ENCODE peak calls at places on chromosomes 12 and 14, in five cellular contexts. X is PC-3; G is left lung; C is CD4-positive, CD25-positive, alpha-beta regulatory T cell; W is right lobe of liver. P is an unnamed sample.

GRCh38 chr12:1606021-1606622 is 11.7 kb upstream of the FBXL14 start:
- ATAC-seq in C (no peak), G (peak), X (peak), W (peak), P (peak)

GRCh38 chr14:51816031-51816430 is 44.4 kb upstream of the GNG2 start:
- ATAC-seq in C (no peak), W (no peak), G (no peak), X (no peak), P (no peak)

GRCh38 chr12:98058838-98059237 is 456.6 kb upstream of the TMPO start:
- ATAC-seq in W (no peak), G (no peak), C (no peak), X (no peak), P (no peak)

GRCh38 chr12:27733052-27733656 is 22.5 kb downstream of the MRPS35 start:
- ATAC-seq in G (peak), W (peak), C (peak), X (peak), P (no peak)

GRCh38 chr12:67025543-67026114 is 243.5 kb upstream of the CAND1 start:
- ATAC-seq in X (peak), G (peak), C (no peak), W (peak), P (no peak)

GRCh38 chr14:93986972-93987371 is 10.1 kb upstream of the CCDC197 start:
- ATAC-seq in G (no peak), X (no peak), C (no peak), W (no peak), P (no peak)

GRCh38 chr14:79278798-79279644 is 932.3 kb downstream of the DIO2 start:
- ATAC-seq in W (peak), C (no peak), X (peak), G (peak), P (peak)

GRCh38 chr12:65923228-65923627 is 98.9 kb downstream of the HMGA2 start:
- ATAC-seq in G (no peak), W (no peak), C (no peak), X (peak), P (no peak)

GRCh38 chr12:130147875-130148596 is 14.2 kb upstream of the FZD10 start:
- ATAC-seq in W (no peak), X (no peak), C (no peak), G (no peak), P (no peak)

GRCh38 chr12:26268841-26269553 is 73.6 kb downstream of the SSPN start:
- ATAC-seq in W (peak), X (no peak), G (no peak), C (no peak), P (no peak)

GRCh38 chr14:55624913-55625312 is 44.9 kb downstream of the KTN1 start:
- ATAC-seq in G (peak), C (no peak), X (no peak), W (no peak), P (no peak)

GRCh38 chr14:91413547-91414474 is 3.8 kb downstream of the CCDC88C start:
- ATAC-seq in G (peak), W (no peak), C (no peak), X (no peak), P (no peak)

GRCh38 chr12:3090238-3091029 is 13.3 kb downstream of the TSPAN9 start:
- ATAC-seq in G (no peak), C (no peak), W (peak), X (no peak), P (no peak)

GRCh38 chr12:122452701-122453285 is 30.3 kb upstream of the CLIP1 start:
- ATAC-seq in C (peak), W (no peak), G (no peak), X (no peak), P (no peak)

GRCh38 chr12:121590476-121591143 is 9.8 kb upstream of the KDM2B start:
- ATAC-seq in C (peak), X (no peak), W (peak), G (peak), P (peak)

GRCh38 chr14:91310620-91311283 is 66.2 kb upstream of the GPR68 start:
- ATAC-seq in X (no peak), G (no peak), W (peak), C (peak), P (no peak)

GRCh38 chr12:102120886-102121285 is 903 bp downstream of the PARPBP start:
- ATAC-seq in W (no peak), G (no peak), C (no peak), X (peak), P (no peak)

GRCh38 chr12:57881035-57881973 is 34.8 kb upstream of the CTDSP2 start:
- ATAC-seq in X (no peak), G (peak), C (no peak), W (no peak), P (no peak)

GRCh38 chr12:57874166-57875108 is 27.9 kb upstream of the CTDSP2 start:
- ATAC-seq in C (no peak), G (peak), W (peak), X (no peak), P (no peak)

GRCh38 chr12:57872362-57872761 is 25.8 kb upstream of the CTDSP2 start:
- ATAC-seq in X (no peak), C (no peak), W (no peak), G (no peak), P (no peak)

GRCh38 chr12:57877876-57878275 is 31.3 kb upstream of the CTDSP2 start:
- ATAC-seq in C (no peak), W (no peak), X (no peak), G (no peak), P (no peak)

GRCh38 chr12:57875753-57876547 is 29.4 kb upstream of the CTDSP2 start:
- ATAC-seq in W (no peak), C (no peak), X (no peak), G (no peak), P (no peak)
- H3K4me3 ChIP-seq in W (no peak), C (no peak), X (no peak), G (no peak), P (no peak)

DNA sequence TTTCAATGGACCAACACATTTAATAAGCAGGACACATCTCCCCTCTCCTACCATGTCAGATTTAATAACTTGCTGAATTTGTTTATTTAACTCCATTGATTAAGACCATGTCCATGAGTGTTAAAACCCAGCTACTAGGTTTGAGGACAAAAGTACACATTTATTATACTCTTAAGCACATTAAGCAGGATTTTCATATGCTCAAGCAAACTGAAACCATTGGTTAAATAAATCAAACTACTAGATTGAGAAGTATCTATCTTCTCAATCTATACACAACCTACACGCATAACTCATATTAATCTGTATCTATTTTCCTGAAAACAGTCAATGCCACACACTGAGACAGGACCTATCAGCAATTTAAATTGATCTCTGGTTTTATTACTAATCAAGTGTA is 85.2 kb downstream of the KITLG start:
- ATAC-seq in C (no peak), X (no peak), G (no peak), W (no peak), P (no peak)
- H3K4me3 ChIP-seq in C (no peak), X (no peak), G (no peak), W (no peak), P (no peak)

DNA sequence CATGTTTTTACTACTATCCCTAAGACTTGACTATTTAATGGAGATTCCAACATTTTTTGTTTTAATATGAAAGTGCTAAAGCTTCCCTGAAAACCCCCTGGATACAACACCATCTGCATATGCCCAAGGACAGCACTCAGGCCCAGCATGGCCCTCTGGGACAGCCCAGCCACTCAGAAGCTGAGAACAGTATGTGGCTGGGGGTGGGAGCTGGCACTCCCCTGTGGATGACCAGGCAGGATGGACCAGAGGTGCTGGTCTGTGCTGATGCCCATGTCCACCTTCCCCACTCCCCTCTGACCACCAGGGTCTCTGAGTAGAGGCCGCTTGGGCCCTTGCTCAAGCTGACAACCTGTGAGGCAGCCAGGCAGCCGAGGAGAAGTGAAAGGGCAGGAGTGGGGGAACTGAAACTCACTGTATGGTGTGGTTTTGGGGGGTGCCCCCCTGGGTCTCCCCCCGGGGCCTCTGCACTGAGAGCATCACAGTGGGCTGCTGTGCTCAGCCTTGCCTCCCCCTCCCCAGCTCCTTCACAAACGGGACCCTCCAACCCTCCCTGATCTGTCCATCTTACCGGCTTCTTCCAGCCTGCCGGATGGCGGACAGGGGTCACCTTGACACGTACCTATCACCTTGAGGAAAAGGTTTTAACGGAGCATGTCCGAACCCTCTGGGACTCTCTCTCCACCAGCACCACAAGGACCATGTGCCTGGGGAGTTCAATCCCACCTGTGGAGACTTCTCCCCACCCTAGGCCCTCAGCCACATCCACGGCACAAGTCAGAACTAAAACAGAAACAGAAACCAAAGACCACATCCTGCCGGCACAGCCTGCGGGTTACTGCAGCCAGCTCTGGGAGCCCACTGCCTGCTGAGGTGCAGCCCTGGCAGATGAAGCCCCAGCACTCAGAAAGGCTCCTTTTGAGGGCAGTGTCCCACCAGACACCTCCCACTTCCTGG is at the start of gene TMEM229B:
- ATAC-seq in W (peak), C (peak), G (peak), X (no peak), P (peak)
- H3K4me3 ChIP-seq in W (peak), C (peak), G (peak), X (no peak), P (peak)

GRCh38 chr14:20801726-20802125 is 918 bp downstream of the RNASE1 start:
- ATAC-seq in W (no peak), G (peak), X (no peak), C (no peak), P (no peak)
- H3K4me3 ChIP-seq in W (peak), G (peak), X (no peak), C (no peak), P (peak)

GRCh38 chr14:104799657-104800599 is 973 bp upstream of the ZBTB42 start:
- ATAC-seq in G (peak), X (peak), C (peak), W (peak), P (peak)

GRCh38 chr14:104797112-104798044 is 1.8 kb upstream of the AKT1 start:
- ATAC-seq in G (peak), W (no peak), X (no peak), C (no peak), P (no peak)

GRCh38 chr14:104798300-104799238 is 2.3 kb upstream of the ZBTB42 start:
- ATAC-seq in C (no peak), G (no peak), W (no peak), X (no peak), P (no peak)

GRCh38 chr14:104800600-104801283 is at the start of gene ZBTB42:
- ATAC-seq in G (peak), W (peak), C (peak), X (peak), P (no peak)

DNA sequence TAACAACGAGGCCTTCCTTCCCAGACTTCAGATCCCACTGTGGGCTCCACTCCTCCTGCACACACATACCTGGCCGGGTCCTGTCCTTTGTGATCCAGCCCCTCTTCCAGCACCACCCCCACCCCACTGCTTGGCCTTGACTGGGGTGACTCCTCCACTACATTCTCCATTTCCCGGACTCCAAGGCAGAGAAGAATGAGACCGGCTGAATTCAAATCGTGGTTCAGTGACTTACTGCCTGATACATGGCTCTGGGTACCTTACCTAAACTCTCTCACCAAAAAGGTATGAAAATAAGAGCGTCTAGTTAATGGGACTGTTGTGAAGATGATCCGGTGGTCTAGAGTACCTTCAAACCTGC is 1.7 kb upstream of the ZBTB42 start:
- ATAC-seq in X (no peak), W (no peak), C (no peak), G (no peak), P (no peak)
- H3K4me3 ChIP-seq in X (no peak), W (no peak), C (no peak), G (no peak), P (no peak)

DNA sequence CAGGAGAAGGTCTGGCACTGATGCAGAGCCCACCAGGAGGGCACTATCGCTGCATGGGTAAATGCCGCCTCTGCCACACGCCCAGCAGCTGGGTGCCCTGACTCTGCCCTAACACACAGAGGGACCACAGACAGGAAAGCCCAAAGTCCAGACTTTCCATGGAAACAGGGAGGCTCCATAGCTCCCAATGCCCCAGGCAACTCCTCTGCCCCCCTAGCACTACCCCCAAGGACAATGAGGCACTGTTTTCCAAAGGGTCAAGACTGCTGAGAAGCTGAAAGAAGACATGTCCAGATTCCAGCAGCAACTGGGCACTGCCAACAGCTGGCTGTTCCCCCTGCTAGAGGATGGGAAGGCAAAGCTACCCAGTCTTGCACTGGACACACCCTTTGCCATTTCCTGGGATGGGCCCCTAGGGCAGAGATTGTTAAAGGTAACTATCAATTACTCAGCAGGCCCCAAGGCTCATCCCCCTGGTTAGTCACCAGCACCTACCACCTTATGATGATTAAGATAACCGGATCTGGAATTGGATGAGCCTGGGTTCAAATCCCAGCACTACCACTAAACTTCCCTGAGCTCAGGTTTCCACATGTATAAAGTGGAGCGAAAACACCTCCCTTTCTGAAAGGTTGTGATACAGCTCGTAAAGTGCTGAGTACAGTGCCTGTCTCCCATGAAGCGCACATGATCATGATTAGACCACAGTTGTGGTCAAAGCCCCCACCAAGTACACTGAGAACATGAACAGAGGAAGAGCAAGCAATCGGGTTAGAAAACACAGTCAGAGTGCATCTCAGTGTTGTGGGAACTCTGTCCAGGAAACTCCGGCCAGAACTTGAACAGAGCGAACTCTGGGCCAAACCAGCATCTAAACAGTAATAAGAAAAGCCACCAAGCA is 3.3 kb downstream of the PXN start:
- ATAC-seq in X (peak), G (no peak), W (peak), C (no peak), P (no peak)
- H3K4me3 ChIP-seq in X (peak), G (peak), W (no peak), C (peak), P (peak)

GRCh38 chr14:102481371-102481770 is 28.2 kb downstream of the ANKRD9 start:
- ATAC-seq in G (no peak), W (no peak), C (no peak), X (no peak), P (no peak)

GRCh38 chr14:102479107-102479506 is 30.5 kb downstream of the ANKRD9 start:
- ATAC-seq in W (no peak), X (no peak), C (no peak), G (no peak), P (no peak)

GRCh38 chr14:102481791-102482238 is 27.8 kb downstream of the ANKRD9 start:
- ATAC-seq in C (no peak), G (no peak), W (no peak), X (peak), P (no peak)

GRCh38 chr14:102484316-102484715 is 25.3 kb downstream of the ANKRD9 start:
- ATAC-seq in C (no peak), G (no peak), W (no peak), X (no peak), P (no peak)

DNA sequence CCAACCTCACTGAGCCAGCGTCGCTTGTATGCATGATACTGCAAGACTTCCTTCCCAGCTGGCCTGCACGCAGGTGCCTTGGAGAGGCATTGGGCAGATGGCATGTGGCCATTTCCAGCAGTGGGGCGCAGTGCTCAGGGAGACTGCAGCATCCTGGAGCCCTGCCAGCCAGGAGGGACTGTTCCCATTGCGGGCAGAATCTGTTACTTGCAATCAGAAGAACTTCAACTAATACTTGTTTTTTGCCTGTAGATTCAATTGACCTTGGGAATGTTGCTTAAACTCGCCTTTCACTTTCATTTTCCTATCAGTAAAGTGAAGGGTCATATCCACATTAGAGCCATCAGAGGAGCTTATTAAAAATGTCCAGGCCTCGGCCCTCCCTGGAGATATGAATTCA is 29.8 kb downstream of the ANKRD9 start:
- ATAC-seq in W (peak), G (peak), X (no peak), C (no peak), P (no peak)
- H3K4me3 ChIP-seq in W (peak), G (no peak), X (no peak), C (no peak), P (no peak)

DNA sequence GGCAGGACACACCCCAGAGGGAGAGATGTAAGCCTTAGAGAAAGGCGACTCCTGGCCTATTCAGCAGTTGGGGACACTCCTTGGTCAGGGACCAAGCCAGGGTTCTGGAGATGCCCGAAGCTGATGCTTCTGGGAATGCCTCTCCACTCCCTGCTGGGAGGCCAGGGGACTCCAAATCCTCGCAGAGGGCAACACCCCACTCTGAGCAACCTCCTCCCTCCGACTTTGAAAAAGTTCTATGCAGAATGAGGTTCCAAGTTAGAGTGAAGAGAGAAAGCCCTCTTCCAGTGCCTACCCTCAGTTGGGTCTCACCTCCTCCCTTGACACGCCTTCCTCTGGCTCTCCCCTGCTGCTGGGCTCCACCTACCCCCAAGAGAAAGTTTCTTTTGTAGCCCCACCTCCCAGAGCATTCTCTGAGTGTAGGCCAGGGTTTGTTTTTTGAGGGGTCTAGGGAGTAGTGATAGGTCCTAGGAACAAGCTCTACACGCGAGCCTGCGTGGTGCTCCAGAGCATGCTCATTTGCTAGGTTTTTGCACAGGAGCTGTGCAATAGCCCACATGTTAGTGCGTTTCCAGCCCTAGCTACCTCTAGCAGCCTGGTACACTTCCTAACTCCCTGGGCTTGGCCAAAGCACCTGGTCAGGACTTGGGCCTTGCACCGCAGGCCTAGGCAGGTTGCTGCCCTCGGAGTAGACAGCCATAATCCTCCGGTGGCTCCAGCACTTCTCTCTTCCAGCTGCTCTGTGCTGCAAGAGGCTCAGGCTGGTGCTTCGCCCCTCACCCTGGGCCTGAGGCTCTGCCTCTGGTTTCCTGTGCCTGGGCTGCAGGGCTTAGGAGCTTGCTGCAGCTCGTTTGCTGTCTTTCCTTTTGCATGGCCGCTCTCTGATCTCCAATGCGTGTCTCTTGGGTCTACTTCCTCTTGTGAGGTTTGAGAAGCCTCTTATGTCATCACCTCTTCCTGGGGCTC is 590 bp upstream of the CEBPE start:
- ATAC-seq in C (peak), W (no peak), X (no peak), G (peak), P (no peak)
- H3K4me3 ChIP-seq in C (peak), W (no peak), X (no peak), G (peak), P (no peak)

P was measured in gastroesophageal sphincter.